ENCODE peak calls at places on chromosomes 11 and 22, in five cellular contexts. One of them, this sample, is unnamed.
A peak's percentile ranks its signal among the peaks of the same experiment; 100 is the strongest.

GRCh38 chr11:111465400-111465799 is 46.8 kb downstream of the BTG4 start:
- DNase-seq in kidney epithelial cell: no peak
- DNase-seq in NCI-H345: no peak
- DNase-seq in germinal center: no peak
- DNase-seq in COLO829: no peak
- DNase-seq in this sample: no peak

GRCh38 chr11:122141757-122142156 is 25.7 kb upstream of the BLID start:
- DNase-seq in kidney epithelial cell: no peak
- DNase-seq in NCI-H345: peak; percentile 89
- DNase-seq in germinal center: no peak
- DNase-seq in COLO829: peak; percentile 85
- DNase-seq in this sample: no peak

GRCh38 chr11:1050581-1051355 is 14.2 kb upstream of the MUC6 start:
- DNase-seq in kidney epithelial cell: no peak
- DNase-seq in NCI-H345: peak; percentile 83
- DNase-seq in germinal center: peak; percentile 88
- DNase-seq in COLO829: peak; percentile 72
- DNase-seq in this sample: peak; percentile 79

GRCh38 chr22:46969961-46970360 is 207.5 kb downstream of the TBC1D22A start:
- DNase-seq in kidney epithelial cell: no peak
- DNase-seq in NCI-H345: no peak
- DNase-seq in germinal center: no peak
- DNase-seq in COLO829: no peak
- DNase-seq in this sample: no peak

GRCh38 chr11:69840371-69841169 is 21.4 kb upstream of the FGF3 start:
- DNase-seq in kidney epithelial cell: no peak
- DNase-seq in NCI-H345: no peak
- DNase-seq in germinal center: no peak
- DNase-seq in COLO829: no peak
- DNase-seq in this sample: no peak

GRCh38 chr11:38491986-38492385 is 1894.0 kb upstream of the RAG2 start:
- DNase-seq in kidney epithelial cell: no peak
- DNase-seq in NCI-H345: no peak
- DNase-seq in germinal center: no peak
- DNase-seq in COLO829: no peak
- DNase-seq in this sample: no peak

GRCh38 chr11:43687120-43687791 is 6.7 kb downstream of the HSD17B12 start:
- DNase-seq in kidney epithelial cell: no peak
- DNase-seq in NCI-H345: no peak
- DNase-seq in germinal center: no peak
- DNase-seq in COLO829: no peak
- DNase-seq in this sample: no peak

GRCh38 chr11:75503531-75504099 is 22.1 kb downstream of the GDPD5 start:
- DNase-seq in kidney epithelial cell: no peak
- DNase-seq in NCI-H345: no peak
- DNase-seq in germinal center: peak; percentile 88
- DNase-seq in COLO829: no peak
- DNase-seq in this sample: peak; percentile 66

GRCh38 chr11:87463486-87464102 is 425.9 kb downstream of the TMEM135 start:
- DNase-seq in kidney epithelial cell: no peak
- DNase-seq in NCI-H345: peak; percentile 54
- DNase-seq in germinal center: peak; percentile 30
- DNase-seq in COLO829: peak; percentile 37
- DNase-seq in this sample: peak; percentile 71

GRCh38 chr11:59197990-59198389 is 14.7 kb downstream of the MPEG1 start:
- DNase-seq in kidney epithelial cell: no peak
- DNase-seq in NCI-H345: peak; percentile 20
- DNase-seq in germinal center: no peak
- DNase-seq in COLO829: peak; percentile 77
- DNase-seq in this sample: no peak

GRCh38 chr11:65422633-65423515 is at the start of gene NEAT1:
- DNase-seq in kidney epithelial cell: peak; percentile 70
- DNase-seq in NCI-H345: no peak
- DNase-seq in germinal center: no peak
- DNase-seq in COLO829: peak; percentile 74
- DNase-seq in this sample: peak; percentile 86

GRCh38 chr11:111299111-111300026 is 1.0 kb downstream of the POU2AF3 start:
- DNase-seq in kidney epithelial cell: no peak
- DNase-seq in NCI-H345: no peak
- DNase-seq in germinal center: peak; percentile 21
- DNase-seq in COLO829: peak; percentile 20
- DNase-seq in this sample: no peak

GRCh38 chr11:94737171-94737611 is 31.0 kb upstream of the AMOTL1 start:
- DNase-seq in kidney epithelial cell: no peak
- DNase-seq in NCI-H345: no peak
- DNase-seq in germinal center: no peak
- DNase-seq in COLO829: no peak
- DNase-seq in this sample: no peak

GRCh38 chr11:66846671-66847091 is 3.4 kb downstream of the RCE1 start:
- DNase-seq in kidney epithelial cell: no peak
- DNase-seq in NCI-H345: no peak
- DNase-seq in germinal center: no peak
- DNase-seq in COLO829: no peak
- DNase-seq in this sample: no peak

GRCh38 chr11:109972181-109972715 is 120.9 kb upstream of the ZC3H12C start:
- DNase-seq in kidney epithelial cell: no peak
- DNase-seq in NCI-H345: no peak
- DNase-seq in germinal center: no peak
- DNase-seq in COLO829: no peak
- DNase-seq in this sample: peak; percentile 80

GRCh38 chr11:1878134-1879031 is 13.3 kb downstream of the PRR33 start:
- DNase-seq in kidney epithelial cell: no peak
- DNase-seq in NCI-H345: no peak
- DNase-seq in germinal center: no peak
- DNase-seq in COLO829: no peak
- DNase-seq in this sample: no peak

GRCh38 chr11:130872513-130872912 is 43.8 kb downstream of the SNX19 start:
- DNase-seq in kidney epithelial cell: no peak
- DNase-seq in NCI-H345: no peak
- DNase-seq in germinal center: no peak
- DNase-seq in COLO829: no peak
- DNase-seq in this sample: no peak

GRCh38 chr11:68273056-68273738 is 1.4 kb upstream of the C11orf24 start:
- DNase-seq in kidney epithelial cell: no peak
- DNase-seq in NCI-H345: no peak
- DNase-seq in germinal center: no peak
- DNase-seq in COLO829: no peak
- DNase-seq in this sample: peak; percentile 42

GRCh38 chr22:48968201-48968959 is 859.3 kb downstream of the BRD1 start:
- DNase-seq in kidney epithelial cell: no peak
- DNase-seq in NCI-H345: peak; percentile 30
- DNase-seq in germinal center: no peak
- DNase-seq in COLO829: no peak
- DNase-seq in this sample: peak; percentile 17

GRCh38 chr22:44929348-44930015 is 80.3 kb downstream of the PHF21B start:
- DNase-seq in kidney epithelial cell: no peak
- DNase-seq in NCI-H345: no peak
- DNase-seq in germinal center: no peak
- DNase-seq in COLO829: no peak
- DNase-seq in this sample: no peak

GRCh38 chr11:30505603-30506002 is 80.5 kb downstream of the MPPED2 start:
- DNase-seq in kidney epithelial cell: no peak
- DNase-seq in NCI-H345: no peak
- DNase-seq in germinal center: no peak
- DNase-seq in COLO829: no peak
- DNase-seq in this sample: no peak

GRCh38 chr11:128448487-128448886 is 138.9 kb downstream of the ETS1 start:
- DNase-seq in kidney epithelial cell: peak; percentile 97
- DNase-seq in NCI-H345: no peak
- DNase-seq in germinal center: no peak
- DNase-seq in COLO829: peak; percentile 12
- DNase-seq in this sample: no peak

GRCh38 chr11:60763692-60764369 is 7.2 kb downstream of the MS4A15 start:
- DNase-seq in kidney epithelial cell: no peak
- DNase-seq in NCI-H345: no peak
- DNase-seq in germinal center: no peak
- DNase-seq in COLO829: no peak
- DNase-seq in this sample: no peak

GRCh38 chr22:48327721-48328120 is 1500.0 kb downstream of the BRD1 start:
- DNase-seq in kidney epithelial cell: no peak
- DNase-seq in NCI-H345: no peak
- DNase-seq in germinal center: no peak
- DNase-seq in COLO829: no peak
- DNase-seq in this sample: no peak

GRCh38 chr11:69950120-69950519 is 128.0 kb upstream of the ANO1 start:
- DNase-seq in kidney epithelial cell: no peak
- DNase-seq in NCI-H345: peak; percentile 9
- DNase-seq in germinal center: peak; percentile 15
- DNase-seq in COLO829: peak; percentile 46
- DNase-seq in this sample: peak; percentile 42

GRCh38 chr11:115860246-115860645 is 356.0 kb upstream of the CADM1 start:
- DNase-seq in kidney epithelial cell: no peak
- DNase-seq in NCI-H345: no peak
- DNase-seq in germinal center: no peak
- DNase-seq in COLO829: no peak
- DNase-seq in this sample: no peak

GRCh38 chr22:31944700-31945477 is 554 bp downstream of the YWHAH start:
- DNase-seq in kidney epithelial cell: no peak
- DNase-seq in NCI-H345: peak; percentile 27
- DNase-seq in germinal center: peak; percentile 58
- DNase-seq in COLO829: no peak
- DNase-seq in this sample: peak; percentile 58

GRCh38 chr11:79438631-79439429 is 2.0 kb downstream of the TENM4 start:
- DNase-seq in kidney epithelial cell: no peak
- DNase-seq in NCI-H345: peak; percentile 61
- DNase-seq in germinal center: peak; percentile 30
- DNase-seq in COLO829: no peak
- DNase-seq in this sample: no peak

GRCh38 chr11:6402561-6402981 is 12.3 kb downstream of the SMPD1 start:
- DNase-seq in kidney epithelial cell: no peak
- DNase-seq in NCI-H345: no peak
- DNase-seq in germinal center: peak; percentile 76
- DNase-seq in COLO829: no peak
- DNase-seq in this sample: peak; percentile 95

GRCh38 chr11:7688238-7688826 is 15.0 kb upstream of the CYB5R2 start:
- DNase-seq in kidney epithelial cell: no peak
- DNase-seq in NCI-H345: peak; percentile 29
- DNase-seq in germinal center: peak; percentile 33
- DNase-seq in COLO829: no peak
- DNase-seq in this sample: peak; percentile 60

GRCh38 chr11:131430466-131431176 is 60.2 kb downstream of the NTM start:
- DNase-seq in kidney epithelial cell: no peak
- DNase-seq in NCI-H345: no peak
- DNase-seq in germinal center: no peak
- DNase-seq in COLO829: no peak
- DNase-seq in this sample: no peak

GRCh38 chr11:79025622-79026021 is 415.2 kb downstream of the TENM4 start:
- DNase-seq in kidney epithelial cell: no peak
- DNase-seq in NCI-H345: no peak
- DNase-seq in germinal center: no peak
- DNase-seq in COLO829: no peak
- DNase-seq in this sample: no peak

GRCh38 chr11:131495417-131495816 is 125.0 kb downstream of the NTM start:
- DNase-seq in kidney epithelial cell: no peak
- DNase-seq in NCI-H345: no peak
- DNase-seq in germinal center: no peak
- DNase-seq in COLO829: no peak
- DNase-seq in this sample: no peak

GRCh38 chr11:124597661-124598060 is 13.6 kb upstream of the PANX3 start:
- DNase-seq in kidney epithelial cell: no peak
- DNase-seq in NCI-H345: no peak
- DNase-seq in germinal center: no peak
- DNase-seq in COLO829: no peak
- DNase-seq in this sample: no peak

GRCh38 chr11:124069429-124070401 is 28.6 kb upstream of the OR10G7 start:
- DNase-seq in kidney epithelial cell: no peak
- DNase-seq in NCI-H345: peak; percentile 59
- DNase-seq in germinal center: peak; percentile 9
- DNase-seq in COLO829: no peak
- DNase-seq in this sample: peak; percentile 72

GRCh38 chr22:38081941-38082828 is 1.8 kb downstream of the SLC16A8 start:
- DNase-seq in kidney epithelial cell: no peak
- DNase-seq in NCI-H345: no peak
- DNase-seq in germinal center: no peak
- DNase-seq in COLO829: no peak
- DNase-seq in this sample: no peak